ENCODE peak calls at places on chromosomes 12 and 14, in four cellular contexts. O is K562, A is H1, I is ovary. B is an unnamed sample. For H3K9me3 and H3K4me1, the result is how much of the 10 kb centered on the place peaks cover.

GRCh38 chr14:76947078-76947837 is 81.2 kb downstream of the IRF2BPL start:
- DNase-seq in O (peak), I (peak), A (peak), B (no peak)

GRCh38 chr14:33848706-33849454 is 102.0 kb downstream of the EGLN3 start:
- DNase-seq in I (no peak), A (peak), O (peak), B (peak)

GRCh38 chr14:104551851-104552737 is 27.5 kb upstream of the C14orf180 start:
- DNase-seq in O (no peak), A (no peak), I (no peak), B (peak)

GRCh38 chr14:55160989-55161388 is 30.4 kb downstream of the DLGAP5 start:
- DNase-seq in O (no peak), A (no peak), I (no peak), B (no peak)

GRCh38 chr14:68780358-68781160 is 12.3 kb downstream of the ZFP36L1 start:
- DNase-seq in A (no peak), I (peak), O (peak), B (peak)

GRCh38 chr14:77682158-77682553 is 25.7 kb downstream of the ALKBH1 start:
- DNase-seq in O (no peak), I (no peak), A (no peak), B (no peak)

GRCh38 chr12:29593001-29593400 is 95.5 kb upstream of the OVCH1 start:
- DNase-seq in O (no peak), A (no peak), I (no peak), B (no peak)

GRCh38 chr12:19544351-19544750 is 105.1 kb downstream of the AEBP2 start:
- DNase-seq in I (no peak), O (no peak), A (no peak), B (no peak)

GRCh38 chr14:22332671-22333407 is 256.2 kb downstream of the DAD1 start:
- DNase-seq in I (no peak), O (no peak), A (no peak), B (no peak)

GRCh38 chr12:40942326-40942725 is 245.8 kb upstream of the PDZRN4 start:
- DNase-seq in A (no peak), I (no peak), O (no peak), B (no peak)

GRCh38 chr14:65287264-65288131 is 125.0 kb upstream of the FUT8 start:
- DNase-seq in A (no peak), O (no peak), I (no peak), B (no peak)

GRCh38 chr14:74792249-74793039 is 29.3 kb downstream of the YLPM1 start:
- DNase-seq in A (no peak), O (no peak), I (no peak), B (no peak)

GRCh38 chr14:22303589-22304195 is 285.3 kb downstream of the DAD1 start:
- DNase-seq in O (peak), A (no peak), I (no peak), B (no peak)

GRCh38 chr14:77403798-77404197 is 19.5 kb downstream of the NOXRED1 start:
- DNase-seq in I (no peak), O (no peak), A (no peak), B (no peak)

GRCh38 chr12:2890001-2890387 is 697 bp upstream of the TULP3 start:
- DNase-seq in A (no peak), I (no peak), O (no peak), B (no peak)

GRCh38 chr14:39768579-39768978 is 336.3 kb upstream of the FBXO33 start:
- DNase-seq in I (no peak), O (no peak), A (no peak), B (no peak)

GRCh38 chr12:71664411-71665108 is 459 bp downstream of the THAP2 start:
- DNase-seq in A (no peak), O (no peak), I (no peak), B (no peak)

GRCh38 chr12:105674871-105675699 is 344.6 kb downstream of the C12orf75 start:
- DNase-seq in I (no peak), A (no peak), O (no peak), B (no peak)

GRCh38 chr14:22491683-22492483 is 97.1 kb downstream of the DAD1 start:
- DNase-seq in O (no peak), I (no peak), A (no peak), B (no peak)

DNA sequence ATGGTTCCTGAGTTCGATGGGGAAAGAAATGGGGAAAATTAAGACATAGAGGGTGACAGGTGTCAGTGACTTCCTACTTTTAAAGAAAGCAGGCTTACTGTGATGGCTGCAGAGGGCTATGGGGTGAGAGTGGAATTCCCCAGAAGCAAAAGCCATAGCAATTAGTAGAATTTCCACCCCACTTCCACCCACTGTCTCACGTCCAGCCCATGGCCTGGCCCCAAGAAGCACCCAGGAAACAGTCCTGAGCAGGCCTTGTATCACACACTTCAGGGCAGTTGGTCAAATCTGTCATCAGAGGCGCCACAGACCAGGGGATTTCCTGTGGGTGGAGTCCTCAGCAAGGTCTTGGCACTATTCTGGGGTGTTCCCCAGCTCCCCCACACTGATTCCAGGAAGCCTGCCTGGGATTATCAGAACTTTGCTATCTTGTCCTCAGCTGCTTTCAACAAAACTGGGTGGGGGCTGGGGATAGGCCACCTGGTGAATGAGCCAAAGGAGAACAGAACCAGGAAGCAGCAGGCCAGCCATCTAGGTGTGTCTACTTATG is 120.1 kb upstream of the CCND2 start:
- DNase-seq in I (no peak), O (peak), A (no peak), B (no peak)
- TF ChIP-seq CTCF in I (no peak), O (peak), A (no peak), B (no peak)

DNA sequence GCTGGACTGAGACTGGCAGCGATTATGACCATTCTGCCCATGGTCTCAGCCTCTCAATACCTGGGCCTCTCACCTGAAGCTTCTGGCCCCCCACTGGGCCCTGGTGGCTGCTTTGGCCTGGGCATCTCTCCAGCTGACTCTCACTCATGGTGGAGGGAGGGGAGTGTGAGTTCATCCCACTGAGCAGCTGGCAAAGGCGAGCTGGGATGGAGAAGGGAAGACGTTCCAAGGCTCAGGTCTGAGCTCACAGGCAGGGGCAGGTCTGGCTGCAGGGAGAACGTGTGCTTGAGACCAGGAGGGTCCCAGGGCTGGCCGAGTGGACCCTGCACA is 103.5 kb downstream of the TMEM121 start:
- DNase-seq in I (no peak), A (no peak), O (no peak), B (no peak)
- H3K9me3 ChIP-seq in I (under half), A (half or more), O (under half), B (under half)

GRCh38 chr14:102625564-102626296 is 33.3 kb downstream of the RCOR1 start:
- DNase-seq in O (no peak), I (no peak), A (no peak), B (no peak)

GRCh38 chr14:102626530-102626929 is 34.1 kb downstream of the RCOR1 start:
- DNase-seq in O (no peak), A (no peak), I (no peak), B (no peak)

GRCh38 chr14:102620413-102620812 is 28.0 kb downstream of the RCOR1 start:
- DNase-seq in I (no peak), O (no peak), A (no peak), B (no peak)

GRCh38 chr14:102616799-102617198 is 24.4 kb downstream of the RCOR1 start:
- DNase-seq in O (no peak), I (no peak), A (no peak), B (no peak)

DNA sequence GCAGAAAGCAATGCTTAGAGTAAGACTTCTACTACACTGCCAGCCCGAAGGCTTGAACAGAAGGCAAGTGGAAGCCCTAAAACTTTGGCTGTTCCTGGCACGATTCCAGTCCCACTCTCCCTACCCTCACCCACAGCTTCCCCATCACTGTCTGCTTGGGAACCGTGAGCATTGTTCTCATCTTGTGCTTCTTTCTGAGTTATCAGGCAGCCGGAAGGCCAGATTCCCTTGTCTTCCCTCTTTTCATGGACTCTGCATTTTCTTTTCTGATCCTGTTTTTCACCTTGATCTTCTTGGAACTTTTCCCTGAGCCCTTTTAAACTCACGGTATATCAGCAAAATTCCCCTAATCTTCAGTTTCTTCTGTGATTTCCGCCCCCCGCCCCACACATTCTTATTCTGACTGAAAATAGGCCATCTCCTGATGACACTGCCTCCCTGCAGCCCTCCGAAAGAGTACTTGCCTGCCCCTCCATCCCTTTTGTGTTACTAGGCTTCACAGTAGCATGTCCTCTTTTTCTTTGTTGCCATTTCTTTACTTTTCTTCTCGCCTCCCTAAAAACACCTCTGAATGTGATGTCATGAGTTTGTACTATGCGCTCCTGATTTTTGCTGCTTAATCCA is 29.9 kb downstream of the RCOR1 start:
- DNase-seq in A (no peak), I (no peak), O (no peak), B (no peak)
- H3K4me1 ChIP-seq in A (under half), I (under half), O (under half), B (under half)

GRCh38 chr14:86641310-86641709 is 1111.4 kb downstream of the FLRT2 start:
- DNase-seq in A (no peak), I (no peak), O (no peak), B (no peak)

GRCh38 chr14:86646125-86646524 is 1116.2 kb downstream of the FLRT2 start:
- DNase-seq in I (no peak), O (no peak), A (no peak), B (no peak)

GRCh38 chr14:86652512-86652911 is 1122.6 kb downstream of the FLRT2 start:
- DNase-seq in I (no peak), A (no peak), O (no peak), B (no peak)

DNA sequence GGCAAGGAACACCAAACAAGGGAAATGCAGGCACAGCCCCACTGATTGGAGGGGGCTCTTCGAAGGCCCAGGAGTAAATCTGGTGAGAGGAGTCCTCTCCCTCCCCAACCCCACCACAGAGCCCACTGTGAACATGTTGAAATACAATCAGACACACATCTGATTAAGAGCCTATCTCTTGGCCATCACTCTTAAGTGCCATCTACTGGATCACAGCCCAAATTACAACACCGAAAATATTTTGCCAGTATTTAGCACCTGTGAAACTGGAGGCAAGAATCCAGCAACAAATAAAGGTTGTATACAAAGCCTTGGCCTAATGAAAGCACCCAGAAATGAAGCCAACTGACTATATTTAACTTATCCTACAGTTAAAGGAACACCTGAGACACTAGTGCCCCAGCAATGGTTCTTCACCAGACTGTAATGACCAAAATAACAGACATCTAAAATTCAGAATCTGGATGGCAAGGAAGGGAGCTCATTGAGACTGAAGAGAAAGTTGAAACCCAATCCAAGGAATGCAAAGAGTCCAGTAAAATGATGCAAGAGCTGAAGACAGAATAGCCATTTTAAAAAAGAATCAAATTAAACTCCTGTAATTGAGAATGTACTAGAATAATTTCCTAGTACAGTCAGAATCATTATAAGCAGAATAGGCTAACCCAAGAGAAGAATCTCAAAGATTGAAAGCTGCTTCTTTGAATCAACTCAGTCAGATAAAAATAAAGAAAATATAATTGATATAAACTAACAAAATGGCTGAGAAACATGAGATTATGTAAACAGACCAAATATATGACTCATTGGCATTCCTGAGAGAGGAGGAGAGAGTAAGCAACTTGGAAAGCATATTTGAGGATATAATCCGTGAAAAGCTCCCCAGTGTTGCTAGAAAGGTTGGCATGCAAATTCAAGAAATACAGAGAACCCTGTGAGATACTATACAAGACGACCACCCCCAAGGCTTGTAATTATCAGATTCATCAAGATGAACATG is 1117.0 kb downstream of the FLRT2 start:
- DNase-seq in O (no peak), I (no peak), A (no peak), B (no peak)
- TF ChIP-seq CTCF in O (no peak), I (no peak), A (peak), B (peak)

GRCh38 chr14:91234791-91235114 is 9.8 kb downstream of the GPR68 start:
- DNase-seq in A (no peak), I (no peak), O (no peak), B (no peak)

GRCh38 chr14:91231446-91231845 is 13.1 kb downstream of the GPR68 start:
- DNase-seq in I (no peak), A (no peak), O (no peak), B (no peak)

GRCh38 chr14:91233936-91234790 is 10.3 kb downstream of the GPR68 start:
- DNase-seq in A (no peak), O (no peak), I (no peak), B (no peak)

GRCh38 chr14:91232052-91232451 is 12.5 kb downstream of the GPR68 start:
- DNase-seq in O (no peak), I (no peak), A (no peak), B (no peak)

DNA sequence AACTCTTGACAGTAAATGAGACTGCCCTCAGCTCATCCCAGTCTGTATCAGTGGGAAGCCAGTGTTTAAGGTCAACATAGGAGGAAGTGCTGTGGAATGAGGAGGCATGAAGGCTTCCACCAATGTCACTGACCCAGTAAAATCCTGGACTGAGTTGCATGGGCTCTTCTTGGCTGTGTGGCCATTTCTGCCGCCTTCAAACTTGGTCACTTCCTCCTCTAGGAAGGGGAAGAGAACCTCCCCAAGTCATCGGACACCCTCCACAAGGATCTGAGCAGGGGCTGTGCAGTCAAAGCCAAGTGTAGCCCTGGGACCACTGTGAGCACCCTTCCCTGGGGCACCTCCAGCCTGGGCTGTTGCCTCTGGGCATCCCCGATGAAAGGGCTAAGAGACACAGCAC is 11.9 kb downstream of the GPR68 start:
- DNase-seq in A (no peak), I (no peak), O (no peak), B (no peak)
- H3K9me3 ChIP-seq in A (under half), I (under half), O (under half), B (under half)

DNA sequence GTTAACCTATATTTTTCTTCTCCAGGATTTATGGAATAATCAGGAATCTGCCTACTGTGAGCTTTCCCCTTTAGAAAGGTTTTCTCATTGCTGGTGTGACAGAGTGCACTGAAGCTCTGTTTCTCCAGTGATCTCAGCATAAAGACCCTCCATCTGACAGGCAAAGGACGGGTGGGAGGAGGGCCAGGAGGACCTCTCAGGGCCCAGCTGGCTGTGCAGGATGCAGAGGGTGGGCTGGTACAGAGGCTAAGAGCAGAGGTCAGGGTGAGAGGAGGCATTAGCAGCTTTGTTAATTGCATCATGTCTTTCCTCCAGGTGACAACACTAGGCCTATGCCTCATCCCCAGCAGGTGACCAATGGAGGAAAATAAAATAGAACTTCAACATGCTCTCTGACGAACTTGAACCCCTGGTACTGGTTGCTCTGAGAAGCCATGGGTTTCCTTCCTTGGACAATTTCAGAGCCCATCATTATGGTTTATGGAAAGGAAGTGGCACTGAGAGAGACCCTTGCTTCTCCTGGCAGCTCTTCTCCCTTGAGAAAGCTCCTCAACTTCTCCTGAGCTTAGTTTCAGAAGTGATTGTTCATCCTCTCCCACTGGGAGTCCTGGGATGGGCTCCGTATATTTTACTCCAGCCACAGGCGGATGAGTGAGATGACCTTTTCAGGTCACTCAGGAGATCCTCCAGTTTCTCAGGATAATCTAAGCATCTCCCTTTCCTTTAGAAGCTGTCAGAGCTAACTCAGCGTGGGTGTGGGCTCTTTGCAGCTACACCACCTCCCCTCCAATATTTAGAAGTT is 45.8 kb upstream of the ATP23 start:
- DNase-seq in I (no peak), A (no peak), O (no peak), B (no peak)
- H3K4me1 ChIP-seq in I (under half), A (under half), O (under half), B (under half)

DNA sequence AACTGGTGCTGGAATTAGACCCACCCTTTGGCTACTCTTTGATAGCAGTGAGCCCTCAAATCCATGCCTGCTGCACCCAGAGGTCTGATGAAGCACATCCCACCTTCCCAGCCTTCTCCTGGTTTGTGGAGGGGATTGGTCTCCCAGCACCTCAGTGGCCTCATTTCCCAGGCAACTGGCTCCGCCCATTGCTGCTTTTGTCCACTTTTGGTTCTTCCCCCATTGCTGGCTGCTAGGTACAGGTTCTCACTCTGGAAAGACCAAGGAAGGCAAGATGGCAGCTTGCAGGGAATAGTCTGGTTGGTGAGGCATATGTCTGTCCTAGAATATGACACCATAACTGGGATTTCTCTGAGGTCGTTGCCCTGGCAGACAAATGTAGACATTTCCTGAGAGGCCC is 10.2 kb upstream of the KRT5 start:
- DNase-seq in I (no peak), A (no peak), O (no peak), B (no peak)
- TF ChIP-seq CTCF in I (no peak), A (no peak), O (no peak), B (no peak)